ENCODE peak calls at places on chromosome 10, in six cellular contexts. M, J, E, N, I and A are unnamed samples.
A peak's percentile ranks its signal among the peaks of the same experiment; 100 is the strongest.

GRCh38 chr10:43156590-43157340 is 18.5 kb downstream of the CSGALNACT2 start:
- DNase-seq in M (no peak), J (no peak), E (no peak), N (no peak), I (no peak), A (no peak)

GRCh38 chr10:129445445-129445844 is 21.6 kb upstream of the MGMT start:
- DNase-seq in M (no peak), J (no peak), E (no peak), N (no peak), I (no peak), A (no peak)

GRCh38 chr10:14025790-14026189 is 304.9 kb downstream of the FRMD4A start:
- DNase-seq in M (no peak), J (no peak), E (no peak), N (no peak), I (no peak), A (no peak)

GRCh38 chr10:71232089-71232998 is 20.0 kb downstream of the UNC5B start:
- DNase-seq in M (no peak), J (peak; percentile 91), E (no peak), N (peak; percentile 86), I (no peak), A (peak; percentile 69)

GRCh38 chr10:5466451-5466996 is 32.8 kb downstream of the CALML5 start:
- DNase-seq in M (no peak), J (peak; percentile 87), E (peak; percentile 82), N (no peak), I (peak; percentile 49), A (peak; percentile 94)

GRCh38 chr10:79441433-79441832 is 4.0 kb downstream of the ZCCHC24 start:
- DNase-seq in M (no peak), J (no peak), E (no peak), N (no peak), I (no peak), A (no peak)

GRCh38 chr10:126135177-126135576 is 238.8 kb downstream of the FANK1 start:
- DNase-seq in M (no peak), J (no peak), E (peak; percentile 40), N (no peak), I (no peak), A (no peak)

GRCh38 chr10:7159517-7159916 is 251.3 kb downstream of the SFMBT2 start:
- DNase-seq in M (no peak), J (no peak), E (no peak), N (no peak), I (no peak), A (no peak)

GRCh38 chr10:78203915-78204818 is 170.5 kb downstream of the RPS24 start:
- DNase-seq in M (no peak), J (no peak), E (no peak), N (peak; percentile 77), I (no peak), A (peak; percentile 15)

GRCh38 chr10:114151892-114152291 is 22.1 kb downstream of the CCDC186 start:
- DNase-seq in M (no peak), J (no peak), E (no peak), N (no peak), I (no peak), A (no peak)

GRCh38 chr10:92830478-92831389 is 17.6 kb upstream of the EXOC6 start:
- DNase-seq in M (peak; percentile 50), J (no peak), E (no peak), N (no peak), I (peak; percentile 25), A (no peak)

GRCh38 chr10:113180401-113181154 is 230.5 kb downstream of the TCF7L2 start:
- DNase-seq in M (no peak), J (no peak), E (no peak), N (no peak), I (no peak), A (peak; percentile 50)

GRCh38 chr10:59741048-59741447 is 12.2 kb downstream of the MRLN start:
- DNase-seq in M (no peak), J (no peak), E (no peak), N (no peak), I (no peak), A (no peak)

GRCh38 chr10:82742478-82742877 is 867.5 kb downstream of the NRG3 start:
- DNase-seq in M (no peak), J (peak; percentile 34), E (no peak), N (no peak), I (no peak), A (no peak)

GRCh38 chr10:22341190-22341935 is 3.9 kb upstream of the SPAG6 start:
- DNase-seq in M (no peak), J (no peak), E (peak; percentile 15), N (no peak), I (no peak), A (peak; percentile 63)

GRCh38 chr10:75062191-75062849 is 49.1 kb upstream of the SAMD8 start:
- DNase-seq in M (no peak), J (no peak), E (peak; percentile 11), N (no peak), I (no peak), A (no peak)

GRCh38 chr10:118763202-118763988 is 8.6 kb upstream of the CACUL1 start:
- DNase-seq in M (no peak), J (no peak), E (no peak), N (no peak), I (peak; percentile 58), A (peak; percentile 58)

GRCh38 chr10:44258019-44258418 is 126.9 kb downstream of the CXCL12 start:
- DNase-seq in M (no peak), J (no peak), E (no peak), N (no peak), I (no peak), A (no peak)

GRCh38 chr10:55024718-55025117 is 223.7 kb upstream of the PCDH15 start:
- DNase-seq in M (no peak), J (no peak), E (no peak), N (no peak), I (no peak), A (peak; percentile 21)
- H3K4me1 ChIP-seq in M (no peaks in the 10 kb centered on the region), J (no peaks in the 10 kb centered on the region), E (no peaks in the 10 kb centered on the region), N (no peaks in the 10 kb centered on the region), I (no peaks in the 10 kb centered on the region), A (no peaks in the 10 kb centered on the region)

DNA sequence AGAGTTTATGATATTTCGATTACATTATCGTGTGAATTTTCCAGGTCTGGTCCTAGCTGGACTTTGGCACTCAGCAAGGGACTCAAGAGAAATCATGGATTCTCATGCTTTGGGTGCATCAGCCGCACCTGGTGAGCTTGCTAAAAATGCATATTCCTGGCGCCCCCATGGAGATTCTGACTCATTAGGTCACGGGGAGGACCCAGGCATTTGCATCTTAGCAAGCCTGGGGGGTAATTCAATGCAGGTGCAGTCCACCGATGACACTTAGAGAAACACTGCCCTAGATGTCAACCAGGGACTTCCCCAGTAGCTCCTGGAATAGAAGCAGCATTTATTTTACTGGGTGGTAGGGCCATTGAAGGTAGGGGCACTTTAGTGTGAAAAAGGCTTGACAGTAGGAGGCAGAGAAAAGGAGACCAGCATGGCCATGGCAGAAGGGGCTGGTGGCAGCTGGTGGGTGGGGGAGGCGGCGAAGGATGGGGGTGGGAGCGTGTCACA is 29.9 kb upstream of the PDCD4 start:
- DNase-seq in M (peak; percentile 95), J (no peak), E (no peak), N (no peak), I (no peak), A (no peak)
- H3K4me1 ChIP-seq in M (peaks cover 96% of the 10 kb centered on the region), J (peaks cover 65% of the 10 kb centered on the region), E (no peaks in the 10 kb centered on the region), N (no peaks in the 10 kb centered on the region), I (peaks cover 54% of the 10 kb centered on the region), A (peaks cover 81% of the 10 kb centered on the region)

GRCh38 chr10:128007971-128008370 is 101.1 kb downstream of the PTPRE start:
- DNase-seq in M (no peak), J (no peak), E (no peak), N (no peak), I (no peak), A (no peak)

GRCh38 chr10:128009768-128010167 is 102.9 kb downstream of the PTPRE start:
- DNase-seq in M (no peak), J (no peak), E (peak; percentile 14), N (peak; percentile 57), I (no peak), A (no peak)

GRCh38 chr10:128007017-128007416 is 100.1 kb downstream of the PTPRE start:
- DNase-seq in M (no peak), J (no peak), E (no peak), N (no peak), I (no peak), A (no peak)

GRCh38 chr10:128009357-128009756 is 102.5 kb downstream of the PTPRE start:
- DNase-seq in M (no peak), J (no peak), E (no peak), N (no peak), I (no peak), A (no peak)

DNA sequence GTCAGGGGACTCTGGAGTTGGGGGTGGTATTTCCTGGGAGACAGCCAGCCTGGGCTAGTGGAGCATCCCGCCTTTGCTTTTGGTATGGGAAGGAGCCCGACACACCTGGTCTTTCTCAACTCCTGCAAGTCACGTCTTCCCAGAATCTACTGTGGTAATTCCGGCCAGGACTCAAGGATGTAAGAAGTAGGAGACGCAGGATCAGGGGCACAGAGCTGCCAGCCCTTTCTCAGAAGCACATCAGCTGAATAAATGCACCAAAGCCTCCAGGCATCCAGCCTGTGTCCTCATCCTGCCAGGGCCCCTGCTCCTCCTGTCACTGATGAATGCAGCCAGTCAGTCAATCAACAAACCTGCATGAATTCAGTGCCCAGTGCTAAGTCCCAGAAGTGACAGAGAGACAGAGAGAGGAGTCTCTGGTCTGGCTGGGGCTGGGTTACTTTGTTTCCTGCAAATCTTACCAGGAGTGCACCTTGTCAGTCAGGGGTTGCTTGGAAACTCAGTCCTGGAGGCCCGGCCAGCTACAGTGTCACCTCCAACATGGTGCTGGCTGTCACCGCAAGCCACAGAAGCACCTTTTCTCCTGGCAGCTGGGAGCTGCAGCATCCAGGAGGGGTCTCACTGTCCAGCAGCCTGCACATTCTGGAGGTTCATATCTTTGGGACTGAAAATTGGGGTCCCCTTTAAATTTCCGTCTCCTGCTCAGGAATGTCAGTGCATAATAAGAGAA is 101.8 kb downstream of the PTPRE start:
- DNase-seq in M (no peak), J (no peak), E (no peak), N (no peak), I (no peak), A (no peak)
- H3K4me1 ChIP-seq in M (peaks cover 12% of the 10 kb centered on the region), J (peaks cover 10% of the 10 kb centered on the region), E (no peaks in the 10 kb centered on the region), N (no peaks in the 10 kb centered on the region), I (peaks cover 6% of the 10 kb centered on the region), A (peaks cover 4% of the 10 kb centered on the region)

DNA sequence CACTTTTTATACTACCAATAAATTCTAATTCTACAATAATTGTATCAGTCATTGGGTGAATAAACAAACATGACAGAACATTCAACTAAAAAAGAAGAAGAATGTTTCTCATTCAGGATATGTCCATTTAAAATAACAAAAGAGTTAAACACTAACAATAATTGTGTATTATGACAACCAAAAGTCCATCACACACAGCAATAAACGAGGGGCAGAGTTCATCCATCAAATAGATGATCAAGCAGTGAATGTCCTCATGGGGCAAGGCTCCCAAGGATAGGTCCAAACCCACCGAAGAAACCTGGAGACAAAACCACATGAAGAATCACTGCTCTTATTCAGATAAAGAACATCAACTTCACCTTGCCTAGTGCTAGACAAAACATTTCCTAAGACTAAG is 115.2 kb downstream of the PARD3 start:
- DNase-seq in M (no peak), J (no peak), E (no peak), N (no peak), I (no peak), A (no peak)
- H3K4me1 ChIP-seq in M (no peaks in the 10 kb centered on the region), J (peaks cover 10% of the 10 kb centered on the region), E (peaks cover 5% of the 10 kb centered on the region), N (peaks cover 2% of the 10 kb centered on the region), I (peaks cover 26% of the 10 kb centered on the region), A (peaks cover 27% of the 10 kb centered on the region)